ENCODE peak calls at places on chromosomes 6 and 20, in nine cellular contexts. One of them, this sample, is unnamed. For H3K4me1, H3K36me3 and H3K27me3, the result is how much of the 10 kb centered on the place peaks cover.

GRCh38 chr6:119137194-119138072 is 59.0 kb upstream of the FAM184A start:
- DNase-seq in PC-3: peak
- DNase-seq in adipocyte: peak
- DNase-seq in aorta: peak
- DNase-seq in BE2C: peak
- DNase-seq in ascending aorta: no peak
- DNase-seq in MM.1S: no peak
- DNase-seq in mammary epithelial cell: peak
- DNase-seq in hepatocyte: no peak
- DNase-seq in this sample: no peak

GRCh38 chr6:108966855-108967755 is 118.9 kb downstream of the ARMC2 start:
- DNase-seq in PC-3: peak
- DNase-seq in adipocyte: peak
- DNase-seq in ascending aorta: peak
- DNase-seq in MM.1S: no peak
- DNase-seq in hepatocyte: peak
- DNase-seq in mammary epithelial cell: peak
- DNase-seq in BE2C: peak
- DNase-seq in aorta: peak
- DNase-seq in this sample: peak

GRCh38 chr20:32823078-32823477 is 3.3 kb downstream of the MAPRE1 start:
- DNase-seq in BE2C: no peak
- DNase-seq in adipocyte: peak
- DNase-seq in aorta: no peak
- DNase-seq in MM.1S: no peak
- DNase-seq in PC-3: peak
- DNase-seq in hepatocyte: peak
- DNase-seq in ascending aorta: no peak
- DNase-seq in mammary epithelial cell: peak
- DNase-seq in this sample: no peak

GRCh38 chr6:11525468-11526155 is 11.9 kb upstream of the TMEM170B start:
- DNase-seq in mammary epithelial cell: no peak
- DNase-seq in MM.1S: no peak
- DNase-seq in ascending aorta: no peak
- DNase-seq in BE2C: no peak
- DNase-seq in adipocyte: peak
- DNase-seq in aorta: peak
- DNase-seq in hepatocyte: peak
- DNase-seq in PC-3: peak
- DNase-seq in this sample: no peak

GRCh38 chr6:96907498-96907897 is 9.8 kb upstream of the NDUFAF4 start:
- DNase-seq in PC-3: no peak
- DNase-seq in aorta: no peak
- DNase-seq in MM.1S: peak
- DNase-seq in mammary epithelial cell: no peak
- DNase-seq in BE2C: no peak
- DNase-seq in adipocyte: no peak
- DNase-seq in hepatocyte: no peak
- DNase-seq in ascending aorta: no peak
- DNase-seq in this sample: no peak

GRCh38 chr6:56851541-56852248 is 103.2 kb upstream of the BEND6 start:
- DNase-seq in BE2C: peak
- DNase-seq in aorta: no peak
- DNase-seq in adipocyte: peak
- DNase-seq in PC-3: peak
- DNase-seq in MM.1S: peak
- DNase-seq in mammary epithelial cell: peak
- DNase-seq in hepatocyte: peak
- DNase-seq in ascending aorta: no peak
- DNase-seq in this sample: no peak

GRCh38 chr20:18360601-18361000 is 72.3 kb downstream of the ZNF133 start:
- DNase-seq in adipocyte: no peak
- DNase-seq in aorta: no peak
- DNase-seq in ascending aorta: no peak
- DNase-seq in BE2C: no peak
- DNase-seq in mammary epithelial cell: peak
- DNase-seq in PC-3: peak
- DNase-seq in hepatocyte: peak
- DNase-seq in MM.1S: peak
- DNase-seq in this sample: no peak

GRCh38 chr20:32207211-32207625 is 325 bp downstream of the PLAGL2 start:
- DNase-seq in BE2C: no peak
- DNase-seq in adipocyte: no peak
- DNase-seq in PC-3: no peak
- DNase-seq in ascending aorta: no peak
- DNase-seq in hepatocyte: peak
- DNase-seq in aorta: no peak
- DNase-seq in MM.1S: no peak
- DNase-seq in mammary epithelial cell: no peak
- DNase-seq in this sample: no peak

GRCh38 chr6:157806496-157807215 is 16.4 kb upstream of the SNX9 start:
- DNase-seq in MM.1S: no peak
- DNase-seq in hepatocyte: no peak
- DNase-seq in ascending aorta: no peak
- DNase-seq in BE2C: no peak
- DNase-seq in mammary epithelial cell: no peak
- DNase-seq in aorta: no peak
- DNase-seq in adipocyte: no peak
- DNase-seq in PC-3: no peak
- DNase-seq in this sample: no peak

GRCh38 chr6:34564181-34564580 is 8.1 kb upstream of the SPDEF start:
- DNase-seq in adipocyte: no peak
- DNase-seq in mammary epithelial cell: no peak
- DNase-seq in aorta: no peak
- DNase-seq in PC-3: no peak
- DNase-seq in ascending aorta: no peak
- DNase-seq in hepatocyte: no peak
- DNase-seq in BE2C: no peak
- DNase-seq in MM.1S: no peak
- DNase-seq in this sample: no peak

GRCh38 chr20:25226433-25227316 is 21.2 kb upstream of the PYGB start:
- DNase-seq in PC-3: peak
- DNase-seq in BE2C: peak
- DNase-seq in mammary epithelial cell: no peak
- DNase-seq in aorta: peak
- DNase-seq in MM.1S: no peak
- DNase-seq in ascending aorta: no peak
- DNase-seq in hepatocyte: no peak
- DNase-seq in adipocyte: no peak
- DNase-seq in this sample: no peak

DNA sequence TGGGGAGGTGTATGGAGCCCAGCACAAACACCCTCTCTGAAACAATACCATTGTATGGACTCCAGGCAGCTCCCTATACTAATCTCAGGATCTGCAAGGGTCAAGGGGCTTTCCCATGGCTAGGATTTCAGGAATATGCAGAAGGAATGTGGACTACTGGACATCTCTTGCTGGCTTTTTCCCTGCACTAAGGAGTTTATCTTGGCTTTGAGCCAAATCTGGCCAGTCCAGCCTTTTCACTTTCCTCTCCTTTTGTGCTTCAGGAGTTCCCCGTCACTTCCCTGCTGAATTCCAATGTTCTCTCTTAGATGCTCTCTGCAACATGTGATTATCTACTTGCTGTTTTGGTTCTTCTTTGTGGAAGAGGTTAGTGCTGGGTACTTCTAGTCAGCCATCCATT is 568.2 kb downstream of the HDGFL1 start:
- DNase-seq in MM.1S: no peak
- DNase-seq in aorta: no peak
- DNase-seq in hepatocyte: peak
- DNase-seq in BE2C: no peak
- DNase-seq in mammary epithelial cell: no peak
- DNase-seq in adipocyte: peak
- DNase-seq in PC-3: no peak
- DNase-seq in ascending aorta: no peak
- DNase-seq in this sample: no peak
- H3K4me1 ChIP-seq in MM.1S: under half
- H3K4me1 ChIP-seq in aorta: under half
- H3K4me1 ChIP-seq in hepatocyte: under half
- H3K4me1 ChIP-seq in BE2C: under half
- H3K4me1 ChIP-seq in mammary epithelial cell: under half
- H3K4me1 ChIP-seq in adipocyte: under half
- H3K4me1 ChIP-seq in PC-3: under half
- H3K4me1 ChIP-seq in ascending aorta: under half
- H3K4me1 ChIP-seq in this sample: under half

DNA sequence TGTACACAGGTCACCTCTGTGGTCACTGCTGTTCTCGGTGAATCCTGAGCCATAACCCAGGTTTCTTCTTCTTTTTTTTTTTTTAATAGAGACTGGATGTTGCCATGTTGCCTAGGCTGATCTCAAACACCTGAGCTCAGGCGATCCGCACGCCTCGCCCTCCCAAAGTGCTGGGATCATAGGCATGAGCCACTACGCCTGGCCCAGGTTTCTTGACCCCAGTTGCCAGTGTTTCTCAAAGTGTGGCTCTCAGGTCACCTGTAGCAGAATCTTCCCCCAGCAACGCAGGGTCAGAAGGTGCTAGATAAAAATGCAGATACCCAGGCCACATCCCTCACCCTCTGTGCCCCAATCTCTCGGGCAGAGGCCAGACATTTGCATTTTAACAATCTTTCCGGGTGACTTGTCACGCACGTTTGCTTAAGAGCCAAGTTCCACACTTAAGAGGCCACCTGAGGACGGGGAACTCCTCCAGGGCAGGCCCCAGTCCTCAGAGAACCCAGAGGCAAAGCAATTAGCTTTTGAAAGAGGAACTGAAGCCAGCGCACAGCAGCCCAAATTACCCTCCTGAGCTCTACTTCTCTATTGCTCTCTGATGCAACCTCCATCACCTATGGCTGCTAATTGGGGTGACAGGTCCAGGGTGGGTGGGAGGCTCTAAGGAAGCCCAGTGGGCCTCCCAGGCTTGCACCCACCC is 81.8 kb downstream of the NFATC2 start:
- DNase-seq in adipocyte: no peak
- DNase-seq in ascending aorta: no peak
- DNase-seq in MM.1S: no peak
- DNase-seq in hepatocyte: no peak
- DNase-seq in aorta: no peak
- DNase-seq in mammary epithelial cell: no peak
- DNase-seq in BE2C: no peak
- DNase-seq in PC-3: no peak
- DNase-seq in this sample: no peak
- H3K36me3 ChIP-seq in adipocyte: under half
- H3K36me3 ChIP-seq in ascending aorta: under half
- H3K36me3 ChIP-seq in MM.1S: under half
- H3K36me3 ChIP-seq in hepatocyte: under half
- H3K36me3 ChIP-seq in aorta: under half
- H3K36me3 ChIP-seq in mammary epithelial cell: under half
- H3K36me3 ChIP-seq in BE2C: under half
- H3K36me3 ChIP-seq in PC-3: under half
- H3K36me3 ChIP-seq in this sample: under half

GRCh38 chr6:6713660-6714446 is 125.3 kb downstream of the LY86 start:
- DNase-seq in BE2C: no peak
- DNase-seq in MM.1S: no peak
- DNase-seq in mammary epithelial cell: no peak
- DNase-seq in aorta: no peak
- DNase-seq in PC-3: peak
- DNase-seq in hepatocyte: no peak
- DNase-seq in ascending aorta: no peak
- DNase-seq in adipocyte: no peak
- DNase-seq in this sample: no peak

GRCh38 chr6:6712979-6713514 is 124.5 kb downstream of the LY86 start:
- DNase-seq in adipocyte: no peak
- DNase-seq in ascending aorta: no peak
- DNase-seq in aorta: peak
- DNase-seq in mammary epithelial cell: no peak
- DNase-seq in MM.1S: no peak
- DNase-seq in hepatocyte: no peak
- DNase-seq in PC-3: no peak
- DNase-seq in BE2C: no peak
- DNase-seq in this sample: no peak

GRCh38 chr6:6714498-6715360 is 126.2 kb downstream of the LY86 start:
- DNase-seq in hepatocyte: no peak
- DNase-seq in aorta: no peak
- DNase-seq in PC-3: no peak
- DNase-seq in mammary epithelial cell: no peak
- DNase-seq in BE2C: no peak
- DNase-seq in ascending aorta: no peak
- DNase-seq in MM.1S: no peak
- DNase-seq in adipocyte: no peak
- DNase-seq in this sample: no peak

GRCh38 chr6:6717008-6717763 is 128.7 kb downstream of the LY86 start:
- DNase-seq in hepatocyte: no peak
- DNase-seq in MM.1S: no peak
- DNase-seq in BE2C: no peak
- DNase-seq in aorta: no peak
- DNase-seq in PC-3: no peak
- DNase-seq in adipocyte: no peak
- DNase-seq in ascending aorta: no peak
- DNase-seq in mammary epithelial cell: no peak
- DNase-seq in this sample: no peak

DNA sequence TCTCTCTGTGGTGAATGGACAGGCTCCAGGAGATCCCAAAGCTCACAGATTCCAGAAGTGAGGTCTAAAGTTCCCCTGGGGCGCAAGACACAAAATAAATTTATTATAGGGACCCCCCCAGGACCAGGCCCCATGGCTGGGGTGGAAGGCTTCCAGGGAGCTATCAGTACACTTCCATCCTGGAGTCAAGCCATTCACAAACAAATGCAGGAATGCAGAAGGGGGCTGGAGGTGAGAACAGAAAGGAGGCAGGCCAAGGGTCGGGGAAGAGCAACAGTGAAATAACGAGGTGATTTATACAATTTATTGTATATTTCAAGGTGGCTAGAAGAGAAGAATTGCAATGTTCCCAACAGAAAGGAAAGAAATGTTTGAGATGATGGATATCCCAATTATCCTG is 126.9 kb downstream of the LY86 start:
- DNase-seq in aorta: no peak
- DNase-seq in PC-3: no peak
- DNase-seq in BE2C: no peak
- DNase-seq in MM.1S: no peak
- DNase-seq in mammary epithelial cell: no peak
- DNase-seq in ascending aorta: no peak
- DNase-seq in adipocyte: no peak
- DNase-seq in hepatocyte: no peak
- DNase-seq in this sample: no peak
- H3K27me3 ChIP-seq in aorta: under half
- H3K27me3 ChIP-seq in PC-3: under half
- H3K27me3 ChIP-seq in BE2C: under half
- H3K27me3 ChIP-seq in MM.1S: under half
- H3K27me3 ChIP-seq in mammary epithelial cell: under half
- H3K27me3 ChIP-seq in ascending aorta: under half
- H3K27me3 ChIP-seq in adipocyte: under half
- H3K27me3 ChIP-seq in hepatocyte: under half
- H3K27me3 ChIP-seq in this sample: under half

GRCh38 chr6:165010556-165011535 is 298.6 kb downstream of the C6orf118 start:
- DNase-seq in BE2C: no peak
- DNase-seq in aorta: no peak
- DNase-seq in PC-3: peak
- DNase-seq in mammary epithelial cell: no peak
- DNase-seq in adipocyte: no peak
- DNase-seq in MM.1S: no peak
- DNase-seq in hepatocyte: peak
- DNase-seq in ascending aorta: no peak
- DNase-seq in this sample: no peak
- H3K4me1 ChIP-seq in BE2C: under half
- H3K4me1 ChIP-seq in aorta: under half
- H3K4me1 ChIP-seq in PC-3: under half
- H3K4me1 ChIP-seq in mammary epithelial cell: under half
- H3K4me1 ChIP-seq in adipocyte: under half
- H3K4me1 ChIP-seq in MM.1S: under half
- H3K4me1 ChIP-seq in hepatocyte: under half
- H3K4me1 ChIP-seq in ascending aorta: under half
- H3K4me1 ChIP-seq in this sample: under half

This sample was measured in effector memory CD4-positive, alpha-beta T cell.